ENCODE peak calls at places on chromosomes 5 and 9, in eight cellular contexts. W is transverse colon, B is GM12878, C is ovary, Y is sigmoid colon, M is tibial nerve, I is K562, E is A549. X is an unnamed sample.
A peak's percentile ranks its signal among the peaks of the same experiment; 100 is the strongest.

GRCh38 chr9:18864516-18864915 is 168.5 kb downstream of the SAXO1 start:
- DNase-seq in E (no peak), W (no peak), C (no peak), Y (no peak), B (no peak), M (no peak), I (no peak), X (no peak)

GRCh38 chr9:34556231-34556525 is 33.3 kb downstream of the CNTFR start:
- DNase-seq in B (no peak), C (no peak), E (no peak), Y (no peak), M (no peak), I (no peak), W (no peak), X (no peak)

GRCh38 chr5:69450116-69450515 is 35.2 kb downstream of the MARVELD2 start:
- DNase-seq in Y (no peak), B (no peak), W (no peak), M (no peak), I (no peak), C (no peak), E (peak; percentile 42), X (no peak)

GRCh38 chr5:115543931-115544370 is 624 bp downstream of the FEM1C start:
- DNase-seq in W (peak; percentile 51), I (no peak), Y (peak; percentile 71), M (peak; percentile 24), B (no peak), C (no peak), E (peak; percentile 23), X (peak; percentile 55)

GRCh38 chr9:136122425-136123383 is 4.0 kb upstream of the TMEM250 start:
- DNase-seq in Y (peak; percentile 86), M (peak; percentile 61), C (peak; percentile 85), I (peak; percentile 76), B (no peak), E (peak; percentile 59), W (peak; percentile 78), X (peak; percentile 83)

GRCh38 chr5:68557162-68557936 is 341.8 kb downstream of the PIK3R1 start:
- DNase-seq in M (no peak), C (no peak), E (no peak), Y (no peak), W (no peak), B (no peak), I (no peak), X (no peak)

GRCh38 chr9:114003756-114004155 is 74.3 kb downstream of the AMBP start:
- DNase-seq in M (no peak), C (peak; percentile 12), E (no peak), I (no peak), W (no peak), Y (no peak), B (no peak), X (peak; percentile 21)

GRCh38 chr9:99167120-99167519 is 54.6 kb downstream of the ALG2 start:
- DNase-seq in I (peak; percentile 33), B (no peak), W (no peak), E (no peak), Y (no peak), M (no peak), C (no peak), X (no peak)

GRCh38 chr9:76194896-76195295 is 199.3 kb downstream of the RFK start:
- DNase-seq in I (no peak), W (no peak), C (no peak), B (no peak), M (no peak), E (no peak), Y (no peak), X (no peak)

GRCh38 chr5:15794117-15794985 is 294.4 kb downstream of the FBXL7 start:
- DNase-seq in E (no peak), Y (no peak), M (no peak), W (no peak), I (no peak), C (no peak), B (no peak), X (no peak)

GRCh38 chr9:91896513-91897121 is 53.4 kb downstream of the ROR2 start:
- DNase-seq in W (peak; percentile 40), E (no peak), I (peak; percentile 30), B (no peak), Y (peak; percentile 84), M (no peak), C (peak; percentile 78), X (peak; percentile 71)

GRCh38 chr9:38256461-38256860 is 136.0 kb upstream of the ALDH1B1 start:
- DNase-seq in W (no peak), E (no peak), B (no peak), C (no peak), Y (no peak), I (no peak), M (no peak), X (no peak)

GRCh38 chr5:137137013-137137632 is 362.0 kb downstream of the SPOCK1 start:
- DNase-seq in E (no peak), I (no peak), C (no peak), Y (no peak), B (no peak), W (no peak), M (no peak), X (no peak)

GRCh38 chr5:10565785-10566506 is 2.1 kb downstream of the ANKRD33B start:
- DNase-seq in B (no peak), M (no peak), I (no peak), C (no peak), W (no peak), Y (peak; percentile 48), E (no peak), X (no peak)

GRCh38 chr9:113635586-113635985 is 172.1 kb downstream of the RGS3 start:
- DNase-seq in M (no peak), W (no peak), E (no peak), B (no peak), I (no peak), Y (peak; percentile 41), C (peak; percentile 11), X (no peak)

GRCh38 chr9:129567842-129568559 is 52.9 kb downstream of the C9orf50 start:
- DNase-seq in C (peak; percentile 68), B (no peak), I (peak; percentile 59), W (no peak), M (no peak), Y (no peak), E (peak; percentile 92), X (peak; percentile 40)

GRCh38 chr9:129570450-129571297 is 50.2 kb downstream of the C9orf50 start:
- DNase-seq in C (peak; percentile 77), E (peak; percentile 95), M (peak; percentile 45), B (no peak), Y (peak; percentile 88), I (peak; percentile 68), W (peak; percentile 42), X (peak; percentile 71)

GRCh38 chr9:129571298-129572051 is 49.4 kb downstream of the C9orf50 start:
- DNase-seq in M (no peak), Y (no peak), E (peak; percentile 38), B (no peak), W (no peak), C (no peak), I (no peak), X (no peak)

GRCh38 chr9:129568560-129569505 is 52.1 kb downstream of the C9orf50 start:
- DNase-seq in B (no peak), E (peak; percentile 78), W (peak; percentile 27), C (peak; percentile 80), I (peak; percentile 83), M (no peak), Y (peak; percentile 82), X (peak; percentile 71)

GRCh38 chr9:129569506-129570449 is 51.1 kb downstream of the C9orf50 start:
- DNase-seq in M (no peak), I (peak; percentile 55), E (peak; percentile 90), W (no peak), Y (no peak), B (no peak), C (peak; percentile 64), X (peak; percentile 37)
- TF ChIP-seq POLR2A in M (no peak), I (no peak), E (peak; percentile 17), W (no peak), Y (no peak), B (no peak), C (no peak), X (no peak)

GRCh38 chr9:127892831-127893230 is 6.6 kb downstream of the ST6GALNAC6 start:
- DNase-seq in M (no peak), W (no peak), B (no peak), Y (no peak), C (no peak), I (no peak), E (no peak), X (no peak)

GRCh38 chr9:127887792-127888191 is 10.3 kb upstream of the AK1 start:
- DNase-seq in Y (no peak), B (no peak), E (peak; percentile 56), I (no peak), W (no peak), C (no peak), M (no peak), X (no peak)

GRCh38 chr9:127886401-127886972 is 9.0 kb upstream of the AK1 start:
- DNase-seq in C (peak; percentile 37), I (peak; percentile 85), W (no peak), M (no peak), E (peak; percentile 69), Y (no peak), B (no peak), X (no peak)

GRCh38 chr9:127893392-127893791 is 6.0 kb downstream of the ST6GALNAC6 start:
- DNase-seq in Y (no peak), B (no peak), C (no peak), W (no peak), E (no peak), I (no peak), M (no peak), X (no peak)

GRCh38 chr9:127890053-127890452 is 9.3 kb downstream of the ST6GALNAC6 start:
- DNase-seq in B (no peak), I (no peak), C (no peak), Y (no peak), W (no peak), M (no peak), E (no peak), X (no peak)
- TF ChIP-seq EP300 in B (no peak), I (no peak), C (no peak), Y (no peak), W (no peak), M (no peak), E (no peak), X (no peak)

GRCh38 chr5:52804359-52804758 is 16.6 kb downstream of the ITGA1 start:
- DNase-seq in Y (no peak), M (no peak), W (no peak), B (no peak), C (no peak), E (no peak), I (no peak), X (no peak)
- TF ChIP-seq POLR2A in Y (no peak), M (no peak), W (no peak), B (no peak), C (no peak), E (no peak), I (no peak), X (no peak)

GRCh38 chr5:89447027-89447426 is 564.0 kb upstream of the MEF2C start:
- DNase-seq in Y (no peak), B (no peak), W (no peak), E (no peak), M (no peak), C (no peak), I (no peak), X (no peak)

GRCh38 chr5:89450149-89450538 is 567.2 kb upstream of the MEF2C start:
- DNase-seq in M (no peak), B (no peak), W (no peak), C (no peak), E (no peak), I (no peak), Y (no peak), X (no peak)

GRCh38 chr5:89451263-89451662 is 568.3 kb upstream of the MEF2C start:
- DNase-seq in I (no peak), W (no peak), M (no peak), B (no peak), E (no peak), Y (no peak), C (no peak), X (no peak)

GRCh38 chr5:89452081-89452480 is 569.1 kb upstream of the MEF2C start:
- DNase-seq in C (no peak), E (no peak), Y (no peak), M (no peak), W (no peak), I (no peak), B (no peak), X (no peak)

GRCh38 chr5:89449392-89450148 is 566.6 kb upstream of the MEF2C start:
- DNase-seq in I (no peak), M (no peak), E (no peak), B (no peak), C (no peak), Y (no peak), W (no peak), X (no peak)
- TF ChIP-seq EP300 in I (no peak), M (no peak), E (no peak), B (no peak), C (no peak), Y (no peak), W (no peak), X (no peak)

X was measured in stomach.